ENCODE peak calls at places on chromosomes 11 and 22, in four cellular contexts. One of them, this sample, is unnamed.

GRCh38 chr11:33652407-33652806 is 48.2 kb downstream of the C11orf91 start:
- DNase-seq in suprapubic skin: no peak
- DNase-seq in cardiac fibroblast: no peak
- DNase-seq in foreskin fibroblast: no peak
- DNase-seq in this sample: no peak

GRCh38 chr11:96015911-96016565 is 92.1 kb upstream of the MTMR2 start:
- DNase-seq in suprapubic skin: no peak
- DNase-seq in cardiac fibroblast: no peak
- DNase-seq in foreskin fibroblast: peak; percentile 29
- DNase-seq in this sample: no peak

GRCh38 chr11:41675205-41675604 is 215.8 kb upstream of the LRRC4C start:
- DNase-seq in suprapubic skin: no peak
- DNase-seq in cardiac fibroblast: no peak
- DNase-seq in foreskin fibroblast: no peak
- DNase-seq in this sample: no peak

GRCh38 chr11:131688056-131688693 is 317.8 kb downstream of the NTM start:
- DNase-seq in suprapubic skin: no peak
- DNase-seq in cardiac fibroblast: peak; percentile 68
- DNase-seq in foreskin fibroblast: peak; percentile 88
- DNase-seq in this sample: no peak

GRCh38 chr11:65440831-65441499 is 18.4 kb downstream of the NEAT1 start:
- DNase-seq in suprapubic skin: peak; percentile 55
- DNase-seq in cardiac fibroblast: peak; percentile 67
- DNase-seq in foreskin fibroblast: peak; percentile 27
- DNase-seq in this sample: no peak

GRCh38 chr11:70544774-70545625 is 146.7 kb downstream of the CTTN start:
- DNase-seq in suprapubic skin: no peak
- DNase-seq in cardiac fibroblast: peak; percentile 8
- DNase-seq in foreskin fibroblast: no peak
- DNase-seq in this sample: no peak

GRCh38 chr11:69211540-69212120 is 55.9 kb downstream of the SMIM38 start:
- DNase-seq in suprapubic skin: peak; percentile 49
- DNase-seq in cardiac fibroblast: no peak
- DNase-seq in foreskin fibroblast: peak; percentile 24
- DNase-seq in this sample: peak; percentile 37

GRCh38 chr22:30212996-30213441 is 33.5 kb downstream of the LIF start:
- DNase-seq in suprapubic skin: no peak
- DNase-seq in cardiac fibroblast: no peak
- DNase-seq in foreskin fibroblast: no peak
- DNase-seq in this sample: no peak

DNA sequence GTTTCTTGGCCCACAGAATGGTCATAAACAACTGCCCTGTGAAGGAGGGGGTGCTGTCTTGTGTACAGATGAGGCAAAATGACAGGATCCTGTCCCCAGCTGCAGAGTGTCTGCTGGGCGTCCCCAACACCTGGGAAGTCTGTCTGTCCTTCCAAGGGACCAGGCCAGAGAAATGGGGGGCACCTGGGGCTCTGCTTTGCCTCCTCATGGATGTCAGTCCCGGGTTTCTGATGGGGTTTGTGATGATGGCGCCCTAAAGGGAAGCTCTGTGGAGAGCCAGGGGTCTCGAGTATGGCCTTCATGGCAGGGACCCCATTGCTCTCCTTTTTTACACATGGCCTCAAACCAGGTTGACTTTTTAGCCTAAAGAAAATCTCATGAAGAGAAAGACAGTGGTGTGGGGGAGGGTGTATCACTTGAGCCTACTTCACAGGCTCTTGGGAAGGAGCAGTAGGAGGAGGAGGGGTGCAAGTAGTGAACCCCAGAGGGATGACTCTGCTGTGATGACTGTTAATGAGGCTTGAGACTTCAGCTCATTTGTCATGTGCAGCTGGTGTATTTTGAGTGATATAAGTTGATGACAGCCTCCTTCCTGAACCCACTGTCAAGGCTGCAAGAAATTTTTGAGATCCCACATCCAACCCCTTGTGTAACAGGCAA is 40.6 kb upstream of the TUB start:
- DNase-seq in suprapubic skin: peak; percentile 34
- DNase-seq in cardiac fibroblast: no peak
- DNase-seq in foreskin fibroblast: no peak
- DNase-seq in this sample: no peak
- H3K4me3 ChIP-seq in suprapubic skin: no peak overlapping the region
- H3K4me3 ChIP-seq in cardiac fibroblast: no peak overlapping the region
- H3K4me3 ChIP-seq in foreskin fibroblast: no peak overlapping the region
- H3K4me3 ChIP-seq in this sample: no peak overlapping the region

DNA sequence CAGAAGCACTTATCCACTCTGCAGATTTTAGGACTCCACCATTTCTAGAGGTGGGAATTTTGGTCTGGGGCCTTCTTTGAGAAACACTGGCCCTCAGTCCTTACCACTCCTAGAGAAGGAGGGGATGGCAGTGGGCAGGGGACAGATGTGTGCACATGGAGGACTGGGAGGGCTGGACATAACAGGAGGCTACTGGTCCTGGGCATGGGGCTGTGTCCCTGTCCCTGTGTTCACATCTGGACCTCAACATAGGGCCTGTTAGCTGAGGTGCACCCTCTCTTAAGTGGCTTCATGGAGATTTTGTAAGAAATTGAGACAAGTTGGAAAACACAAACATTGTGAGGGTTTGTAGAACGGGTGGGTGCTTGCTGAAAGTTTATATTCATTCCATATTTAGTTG is 103.4 kb downstream of the ATXN10 start:
- DNase-seq in suprapubic skin: no peak
- DNase-seq in cardiac fibroblast: no peak
- DNase-seq in foreskin fibroblast: no peak
- DNase-seq in this sample: no peak
- H3K4me3 ChIP-seq in suprapubic skin: no peak overlapping the region
- H3K4me3 ChIP-seq in cardiac fibroblast: no peak overlapping the region
- H3K4me3 ChIP-seq in foreskin fibroblast: no peak overlapping the region
- H3K4me3 ChIP-seq in this sample: no peak overlapping the region

DNA sequence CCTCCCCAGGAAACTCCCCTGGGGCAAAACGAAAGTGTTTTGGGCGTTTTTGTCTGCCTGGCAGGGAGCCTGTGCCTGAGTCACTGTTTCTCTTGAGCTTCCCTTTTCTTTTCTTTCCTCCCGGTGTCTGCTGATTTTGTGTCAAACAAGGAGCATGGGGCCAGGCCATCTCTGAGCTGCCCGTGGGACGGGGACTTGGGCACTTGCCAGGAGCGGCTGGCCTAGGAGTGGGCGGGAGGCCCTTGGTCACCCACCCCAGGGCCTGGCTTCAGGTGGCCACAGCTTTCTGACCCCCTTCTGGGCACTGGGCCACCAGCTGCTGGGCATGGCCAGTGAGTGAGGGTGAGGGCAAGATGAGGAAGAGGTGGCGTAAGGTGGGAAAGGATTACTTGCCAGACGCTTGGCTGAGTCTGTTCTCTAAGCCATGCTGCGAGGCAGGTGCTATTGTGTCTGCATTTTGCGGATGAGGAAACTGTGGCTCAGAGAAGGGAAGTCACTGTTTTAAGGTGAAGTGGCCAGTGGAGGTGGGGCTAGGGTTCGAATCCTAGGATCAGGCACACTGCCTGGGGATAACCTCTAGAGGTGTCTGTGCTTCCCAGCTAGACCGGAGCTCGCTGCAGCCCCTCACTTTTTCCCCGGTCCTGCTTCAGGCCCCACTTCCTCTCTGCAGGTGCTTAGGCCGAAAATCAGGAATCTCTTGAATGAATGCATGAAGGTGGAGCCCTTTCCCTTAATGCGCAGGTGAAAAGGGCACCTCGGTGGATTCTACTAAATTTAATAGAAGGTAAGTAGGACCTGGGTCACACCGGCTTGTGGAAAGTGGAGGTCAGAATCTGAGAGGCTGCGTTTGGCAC is 7.8 kb upstream of the NFAM1 start:
- DNase-seq in suprapubic skin: no peak
- DNase-seq in cardiac fibroblast: peak; percentile 42
- DNase-seq in foreskin fibroblast: peak; percentile 44
- DNase-seq in this sample: no peak
- H3K4me3 ChIP-seq in suprapubic skin: no peak overlapping the region
- H3K4me3 ChIP-seq in cardiac fibroblast: no peak overlapping the region
- H3K4me3 ChIP-seq in foreskin fibroblast: no peak overlapping the region
- H3K4me3 ChIP-seq in this sample: no peak overlapping the region

DNA sequence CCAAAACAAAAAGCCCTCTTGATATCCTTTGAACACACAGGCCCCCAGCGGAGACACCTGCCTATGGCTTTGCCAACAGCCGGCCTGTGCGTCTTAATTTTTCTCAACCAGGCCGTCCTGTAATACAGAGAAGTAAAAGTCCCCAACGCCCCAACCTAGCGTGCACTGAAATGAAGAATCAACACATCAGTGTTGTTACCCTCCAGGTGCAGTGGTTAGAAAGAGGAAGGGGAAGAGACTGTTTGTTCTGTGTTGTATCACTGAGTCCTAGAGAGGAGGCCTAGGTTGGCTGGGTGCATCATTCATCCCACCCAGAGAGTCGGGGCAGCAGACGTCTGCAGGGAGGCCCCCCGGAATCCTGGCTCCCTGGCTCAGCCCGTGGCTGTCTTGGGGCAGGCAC is 25.7 kb downstream of the SGSM1 start:
- DNase-seq in suprapubic skin: no peak
- DNase-seq in cardiac fibroblast: no peak
- DNase-seq in foreskin fibroblast: no peak
- DNase-seq in this sample: no peak
- H3K4me3 ChIP-seq in suprapubic skin: no peak overlapping the region
- H3K4me3 ChIP-seq in cardiac fibroblast: no peak overlapping the region
- H3K4me3 ChIP-seq in foreskin fibroblast: no peak overlapping the region
- H3K4me3 ChIP-seq in this sample: no peak overlapping the region

GRCh38 chr22:36406721-36407120 is 19.0 kb upstream of the MYH9 start:
- DNase-seq in suprapubic skin: no peak
- DNase-seq in cardiac fibroblast: no peak
- DNase-seq in foreskin fibroblast: no peak
- DNase-seq in this sample: no peak

GRCh38 chr22:36405221-36405631 is 17.5 kb upstream of the MYH9 start:
- DNase-seq in suprapubic skin: no peak
- DNase-seq in cardiac fibroblast: no peak
- DNase-seq in foreskin fibroblast: no peak
- DNase-seq in this sample: no peak

GRCh38 chr22:36404436-36404835 is 16.7 kb upstream of the MYH9 start:
- DNase-seq in suprapubic skin: no peak
- DNase-seq in cardiac fibroblast: no peak
- DNase-seq in foreskin fibroblast: no peak
- DNase-seq in this sample: no peak

GRCh38 chr22:36405671-36406070 is 17.9 kb upstream of the MYH9 start:
- DNase-seq in suprapubic skin: no peak
- DNase-seq in cardiac fibroblast: peak; percentile 57
- DNase-seq in foreskin fibroblast: peak; percentile 69
- DNase-seq in this sample: no peak

GRCh38 chr22:36406139-36406538 is 18.4 kb upstream of the MYH9 start:
- DNase-seq in suprapubic skin: no peak
- DNase-seq in cardiac fibroblast: no peak
- DNase-seq in foreskin fibroblast: peak; percentile 13
- DNase-seq in this sample: no peak
- H3K4me3 ChIP-seq in suprapubic skin: no peak overlapping the region
- H3K4me3 ChIP-seq in cardiac fibroblast: no peak overlapping the region
- H3K4me3 ChIP-seq in foreskin fibroblast: no peak overlapping the region
- H3K4me3 ChIP-seq in this sample: no peak overlapping the region

DNA sequence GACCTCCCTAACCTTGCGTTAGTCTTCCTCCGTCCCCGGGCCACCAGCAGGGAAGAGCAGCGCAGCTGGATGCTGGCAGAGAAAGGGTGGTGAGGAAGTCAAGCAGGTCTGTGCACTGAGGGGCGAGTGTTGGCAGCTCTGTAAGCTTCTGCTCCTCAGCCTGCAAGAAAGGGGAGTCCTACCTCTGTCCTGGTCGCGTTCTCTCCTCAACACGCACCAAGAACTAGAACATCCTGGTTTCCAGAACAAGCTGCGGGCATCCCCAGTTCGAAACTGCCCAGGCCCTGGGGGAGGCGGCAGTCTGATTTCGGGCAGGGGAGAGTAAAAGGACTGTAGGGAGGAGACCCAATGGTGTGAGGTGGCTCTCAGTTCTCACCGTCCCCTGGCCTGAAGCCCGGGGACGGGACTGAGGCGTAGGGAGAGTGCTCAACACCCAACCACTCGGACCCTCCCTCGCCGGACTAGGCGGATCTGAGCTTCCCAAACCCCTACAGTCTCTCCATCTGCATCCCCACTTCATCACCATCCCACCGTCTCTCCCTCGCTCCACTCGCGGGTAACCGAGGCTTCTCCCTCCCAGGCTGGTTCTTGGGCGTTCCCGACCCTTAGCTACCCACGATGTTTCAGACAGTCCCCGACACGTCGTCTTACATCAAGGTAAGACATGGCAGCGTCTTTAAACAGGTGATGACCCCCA is 7.7 kb upstream of the FLI1 start:
- DNase-seq in suprapubic skin: no peak
- DNase-seq in cardiac fibroblast: no peak
- DNase-seq in foreskin fibroblast: no peak
- DNase-seq in this sample: no peak
- H3K4me3 ChIP-seq in suprapubic skin: peak overlapping the region; percentile 43
- H3K4me3 ChIP-seq in cardiac fibroblast: no peak overlapping the region
- H3K4me3 ChIP-seq in foreskin fibroblast: no peak overlapping the region
- H3K4me3 ChIP-seq in this sample: no peak overlapping the region

DNA sequence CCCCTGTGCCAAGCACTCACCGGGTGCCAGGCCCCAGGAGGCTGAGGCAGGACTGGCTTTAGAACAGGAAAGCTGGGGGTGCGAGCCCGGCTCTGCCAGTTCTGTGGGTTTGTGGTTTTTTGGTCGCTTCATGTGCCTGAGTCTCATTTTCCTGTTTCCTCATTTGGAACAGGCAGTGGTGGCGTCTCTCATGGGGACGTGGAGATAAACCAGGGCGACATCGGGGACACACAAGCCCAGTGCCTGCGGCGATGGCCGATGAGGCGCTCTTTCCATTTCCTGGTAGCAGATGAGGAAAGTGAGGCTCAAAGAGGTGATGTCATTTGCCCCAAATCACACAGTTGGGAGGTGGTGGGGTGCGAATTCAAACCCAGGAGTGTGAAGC is 20.8 kb upstream of the CHKA start:
- DNase-seq in suprapubic skin: no peak
- DNase-seq in cardiac fibroblast: no peak
- DNase-seq in foreskin fibroblast: no peak
- DNase-seq in this sample: no peak
- H3K4me3 ChIP-seq in suprapubic skin: no peak overlapping the region
- H3K4me3 ChIP-seq in cardiac fibroblast: no peak overlapping the region
- H3K4me3 ChIP-seq in foreskin fibroblast: no peak overlapping the region
- H3K4me3 ChIP-seq in this sample: no peak overlapping the region

GRCh38 chr11:31817621-31818493 is 6.7 kb upstream of the PAX6 start:
- DNase-seq in suprapubic skin: no peak
- DNase-seq in cardiac fibroblast: no peak
- DNase-seq in foreskin fibroblast: no peak
- DNase-seq in this sample: no peak
- H3K4me3 ChIP-seq in suprapubic skin: peak overlapping the region; percentile 45
- H3K4me3 ChIP-seq in cardiac fibroblast: no peak overlapping the region
- H3K4me3 ChIP-seq in foreskin fibroblast: no peak overlapping the region
- H3K4me3 ChIP-seq in this sample: no peak overlapping the region

GRCh38 chr11:62505784-62506145 is 40.8 kb downstream of the AHNAK start:
- DNase-seq in suprapubic skin: no peak
- DNase-seq in cardiac fibroblast: no peak
- DNase-seq in foreskin fibroblast: peak; percentile 23
- DNase-seq in this sample: no peak
- H3K4me3 ChIP-seq in suprapubic skin: peak overlapping the region; percentile 35
- H3K4me3 ChIP-seq in cardiac fibroblast: peak overlapping the region; percentile 16
- H3K4me3 ChIP-seq in foreskin fibroblast: peak overlapping the region; percentile 30
- H3K4me3 ChIP-seq in this sample: no peak overlapping the region